ENCODE peak calls at places on chromosomes 13 and 19, in eight cellular contexts. Q is COR-L47; M is left cardiac atrium; F is MCF 10A; T is EL; V is HT-29; I is central memory CD8-positive, alpha-beta T cell; B is NCI-H774. E is an unnamed sample.

GRCh38 chr13:29847501-29847983 is 2.9 kb downstream of the UBL3 start:
- DNase-seq in Q (no peak), M (no peak), F (peak; percentile 53), T (peak; percentile 76), V (peak; percentile 83), I (no peak), B (no peak), E (no peak)

GRCh38 chr19:45769821-45770191 is 754 bp upstream of the SIX5 start:
- DNase-seq in Q (no peak), M (peak; percentile 66), F (peak; percentile 56), T (no peak), V (peak; percentile 77), I (peak; percentile 62), B (no peak), E (peak; percentile 38)

GRCh38 chr13:48532146-48532472 is 771 bp downstream of the RCBTB2 start:
- DNase-seq in Q (no peak), M (no peak), F (no peak), T (peak; percentile 52), V (peak; percentile 81), I (no peak), B (peak; percentile 44), E (no peak)

GRCh38 chr13:109630281-109630680 is 156.1 kb downstream of the IRS2 start:
- DNase-seq in Q (no peak), M (no peak), F (no peak), T (no peak), V (no peak), I (no peak), B (no peak), E (no peak)

GRCh38 chr13:23986619-23987018 is 89.3 kb upstream of the C1QTNF9B start:
- DNase-seq in Q (no peak), M (no peak), F (no peak), T (peak; percentile 74), V (no peak), I (no peak), B (no peak), E (no peak)

GRCh38 chr13:79187917-79188699 is 217.9 kb downstream of the RBM26 start:
- DNase-seq in Q (no peak), M (no peak), F (no peak), T (no peak), V (no peak), I (no peak), B (no peak), E (no peak)

GRCh38 chr13:30051531-30052060 is 201.2 kb upstream of the UBL3 start:
- DNase-seq in Q (no peak), M (no peak), F (no peak), T (no peak), V (no peak), I (no peak), B (no peak), E (no peak)

GRCh38 chr19:38665950-38666661 is 18.7 kb downstream of the ACTN4 start:
- DNase-seq in Q (no peak), M (peak; percentile 87), F (peak; percentile 61), T (peak; percentile 96), V (peak; percentile 91), I (no peak), B (no peak), E (no peak)

GRCh38 chr19:35828694-35829301 is 16.2 kb upstream of the PRODH2 start:
- DNase-seq in Q (no peak), M (peak; percentile 68), F (peak; percentile 62), T (peak; percentile 51), V (peak; percentile 61), I (no peak), B (no peak), E (no peak)

GRCh38 chr13:103556681-103557080 is 490.5 kb upstream of the SLC10A2 start:
- DNase-seq in Q (no peak), M (no peak), F (no peak), T (no peak), V (no peak), I (no peak), B (no peak), E (no peak)

GRCh38 chr13:36829753-36830152 is 10.7 kb downstream of the RFXAP start:
- DNase-seq in Q (no peak), M (no peak), F (no peak), T (no peak), V (no peak), I (no peak), B (no peak), E (no peak)

GRCh38 chr13:91574756-91575155 is 176.3 kb downstream of the GPC5 start:
- DNase-seq in Q (no peak), M (no peak), F (peak; percentile 43), T (no peak), V (no peak), I (no peak), B (no peak), E (no peak)

GRCh38 chr19:50817941-50818858 is 5.4 kb downstream of the KLK1 start:
- DNase-seq in Q (peak; percentile 33), M (peak; percentile 66), F (peak; percentile 52), T (peak; percentile 32), V (peak; percentile 55), I (no peak), B (peak; percentile 68), E (peak; percentile 73)

E was measured in NCI-H1105.